ENCODE peak calls at places on chromosomes 2 and 18, in ten cellular contexts. L is cardiac muscle cell, D is pancreas, Y is psoas muscle, T is ovary, H is neuronal stem cell, F is hepatocyte, V is tibial artery, M is heart left ventricle, N is adipocyte. C is an unnamed sample.

GRCh38 chr2:45968946-45969584 is 317.6 kb downstream of the PRKCE start:
- DNase-seq in Y (peak; percentile 49), H (no peak), L (no peak), N (peak; percentile 13), T (peak; percentile 64), V (no peak), D (no peak), F (no peak), M (no peak), C (no peak)

GRCh38 chr18:35572644-35573043 is 8.9 kb upstream of the GALNT1 start:
- DNase-seq in M (no peak), L (no peak), T (no peak), Y (no peak), V (no peak), F (no peak), H (no peak), N (peak; percentile 31), D (no peak), C (no peak)

GRCh38 chr2:240182001-240182400 is 41.5 kb upstream of the OTOS start:
- DNase-seq in V (peak; percentile 23), M (no peak), T (no peak), H (no peak), N (no peak), F (no peak), L (no peak), Y (no peak), D (no peak), C (no peak)

GRCh38 chr18:67600181-67600631 is 83.7 kb upstream of the DSEL start:
- DNase-seq in D (no peak), L (peak; percentile 56), F (peak; percentile 44), T (no peak), Y (no peak), V (no peak), H (no peak), M (no peak), N (peak; percentile 56), C (peak; percentile 66)

GRCh38 chr18:1663879-1664705 is 759.4 kb downstream of the ADCYAP1 start:
- DNase-seq in N (peak; percentile 17), M (peak; percentile 33), L (peak; percentile 45), T (no peak), V (peak; percentile 64), H (peak; percentile 39), D (peak; percentile 69), Y (peak; percentile 37), F (peak; percentile 76), C (peak; percentile 75)

GRCh38 chr2:195407782-195408181 is 249.2 kb upstream of the SLC39A10 start:
- DNase-seq in T (no peak), N (peak; percentile 43), D (no peak), F (no peak), Y (no peak), M (no peak), H (no peak), V (no peak), L (peak; percentile 27), C (no peak)

GRCh38 chr2:147002256-147002655 is 842.6 kb upstream of the ACVR2A start:
- DNase-seq in N (no peak), M (no peak), Y (no peak), D (no peak), H (no peak), T (no peak), L (no peak), V (no peak), F (no peak), C (no peak)

GRCh38 chr18:47247036-47247832 is 4.2 kb downstream of the SKOR2 start:
- DNase-seq in N (no peak), T (no peak), F (peak; percentile 44), M (no peak), H (no peak), L (no peak), V (no peak), D (no peak), Y (no peak), C (no peak)

GRCh38 chr2:223457301-223457700 is 144.9 kb downstream of the SCG2 start:
- DNase-seq in D (no peak), T (no peak), Y (no peak), F (no peak), L (no peak), V (no peak), H (no peak), N (no peak), M (no peak), C (no peak)

DNA sequence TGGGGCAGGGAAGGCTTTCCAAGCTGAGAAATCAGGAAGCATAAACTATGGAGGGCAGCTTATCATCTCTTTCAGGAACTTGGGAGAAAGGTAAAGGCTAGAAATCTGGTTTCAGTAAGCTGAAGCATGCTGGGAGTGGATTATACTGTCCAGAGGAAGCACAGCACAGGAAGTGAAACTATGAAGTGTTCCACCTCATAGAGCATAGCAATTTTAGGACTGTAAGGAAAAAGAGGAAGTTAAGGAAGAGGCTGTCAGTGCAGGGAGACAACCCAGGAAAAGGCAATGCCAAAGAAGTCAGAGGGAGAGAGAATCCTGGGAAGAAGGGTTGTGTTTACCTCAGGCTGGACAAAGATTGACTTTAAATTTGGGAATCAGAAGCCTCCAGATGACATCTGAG is 51.9 kb downstream of the EFEMP1 start:
- DNase-seq in V (no peak), L (no peak), F (no peak), Y (no peak), N (no peak), H (no peak), T (no peak), M (no peak), D (no peak), C (no peak)
- H3K4me1 ChIP-seq in V (peaks cover 49% of the 10 kb centered on the region), L (no peaks in the 10 kb centered on the region), F (peaks cover 4% of the 10 kb centered on the region), Y (no peaks in the 10 kb centered on the region), N (peaks cover 39% of the 10 kb centered on the region), H (no peaks in the 10 kb centered on the region), T (no peaks in the 10 kb centered on the region), M (peaks cover 9% of the 10 kb centered on the region), D (no peaks in the 10 kb centered on the region), C (no peaks in the 10 kb centered on the region)

DNA sequence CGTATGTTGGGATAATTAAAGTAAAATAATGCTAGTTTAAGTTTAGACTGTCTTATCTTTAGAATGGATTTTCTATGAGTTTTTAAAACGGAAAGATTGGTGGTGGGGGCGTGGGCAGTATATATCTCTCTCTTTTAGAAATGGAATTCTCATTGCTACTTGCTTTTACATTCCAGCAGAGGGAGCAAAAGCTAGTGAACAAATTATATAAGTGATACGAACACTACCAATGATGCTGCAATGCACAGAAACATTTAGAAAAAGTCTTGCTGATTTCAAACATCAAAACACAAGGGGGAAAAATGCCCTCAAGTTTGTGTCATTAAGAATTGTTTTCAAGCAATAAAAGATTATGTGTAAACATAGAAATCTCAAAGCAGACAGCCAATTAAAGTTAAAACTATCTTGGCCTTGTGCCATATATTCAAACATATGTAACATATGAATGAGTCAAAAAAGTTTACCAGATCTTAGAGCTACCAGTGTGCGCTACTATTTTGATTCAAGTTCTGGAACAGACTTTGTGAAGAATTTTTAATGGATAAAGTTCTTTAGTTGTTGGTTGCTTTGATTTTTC is 296.3 kb upstream of the KCNJ3 start:
- DNase-seq in M (no peak), D (no peak), T (no peak), N (peak; percentile 37), L (peak; percentile 36), H (peak; percentile 1), Y (no peak), V (no peak), F (peak; percentile 47), C (peak; percentile 74)
- H3K4me1 ChIP-seq in M (no peaks in the 10 kb centered on the region), D (no peaks in the 10 kb centered on the region), T (no peaks in the 10 kb centered on the region), N (no peaks in the 10 kb centered on the region), L (no peaks in the 10 kb centered on the region), H (no peaks in the 10 kb centered on the region), Y (no peaks in the 10 kb centered on the region), V (no peaks in the 10 kb centered on the region), F (no peaks in the 10 kb centered on the region), C (no peaks in the 10 kb centered on the region)

DNA sequence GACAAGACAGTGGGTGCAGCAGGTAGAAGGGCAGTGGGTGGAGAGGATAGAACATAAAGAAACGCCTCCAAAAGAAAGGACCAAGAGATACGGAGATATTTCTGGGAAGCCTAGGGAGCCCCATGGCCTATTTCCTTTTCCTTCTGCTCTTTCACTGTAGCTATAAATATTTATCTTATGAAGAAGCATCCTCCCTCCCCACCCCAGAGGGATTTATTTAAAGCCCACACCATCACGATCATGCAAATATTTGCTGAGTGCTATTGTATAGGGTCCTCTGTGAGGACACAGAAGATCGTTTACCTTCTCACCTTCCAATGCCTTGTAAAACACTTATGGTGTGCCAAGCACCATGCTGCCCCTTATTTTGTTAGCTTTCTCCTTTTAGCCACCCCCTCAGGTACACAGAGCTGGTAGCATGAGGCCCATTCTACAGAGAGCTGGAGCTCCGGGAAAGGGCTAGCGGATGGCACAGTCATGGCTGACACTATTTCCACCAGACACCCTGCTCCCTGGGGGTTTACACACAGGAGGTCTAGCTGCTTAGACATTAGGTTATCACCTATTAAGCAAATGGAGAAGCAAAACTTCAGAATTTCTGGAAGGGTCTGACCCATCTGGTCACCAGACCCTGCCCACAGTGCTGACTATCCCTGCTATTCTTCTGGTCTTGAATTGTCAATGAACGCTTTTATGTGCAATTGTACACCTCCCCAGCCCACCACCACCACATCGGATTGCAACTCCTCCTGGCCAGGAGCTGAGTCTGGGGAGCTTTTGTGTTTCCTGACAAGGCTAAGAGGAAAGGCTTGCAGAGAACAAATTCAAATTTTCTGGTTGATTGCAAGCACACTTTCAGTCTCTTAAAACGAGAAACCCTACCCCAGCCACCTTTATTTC is 91.8 kb upstream of the KLF7 start:
- DNase-seq in M (no peak), Y (no peak), T (no peak), F (no peak), D (no peak), H (no peak), L (no peak), N (peak; percentile 17), V (no peak), C (no peak)
- H3K4me1 ChIP-seq in M (peaks cover 48% of the 10 kb centered on the region), Y (peaks cover 26% of the 10 kb centered on the region), T (peaks cover 9% of the 10 kb centered on the region), F (peaks cover 19% of the 10 kb centered on the region), D (no peaks in the 10 kb centered on the region), H (peaks cover 32% of the 10 kb centered on the region), L (no peaks in the 10 kb centered on the region), N (peaks cover 64% of the 10 kb centered on the region), V (peaks cover 59% of the 10 kb centered on the region), C (peaks cover 49% of the 10 kb centered on the region)

GRCh38 chr2:109439897-109440506 is 173.8 kb downstream of the SEPTIN10 start:
- DNase-seq in H (no peak), T (no peak), D (no peak), Y (no peak), L (no peak), F (no peak), M (no peak), V (peak; percentile 54), N (no peak), C (no peak)

GRCh38 chr2:109437325-109438090 is 176.3 kb downstream of the SEPTIN10 start:
- DNase-seq in F (no peak), M (no peak), H (no peak), T (no peak), Y (no peak), L (no peak), N (no peak), V (peak; percentile 57), D (no peak), C (no peak)

GRCh38 chr2:109438146-109438545 is 175.6 kb downstream of the SEPTIN10 start:
- DNase-seq in V (peak; percentile 60), L (no peak), F (no peak), M (no peak), Y (no peak), T (no peak), H (no peak), D (no peak), N (no peak), C (no peak)

GRCh38 chr2:109439315-109439714 is 174.5 kb downstream of the SEPTIN10 start:
- DNase-seq in F (no peak), N (no peak), H (no peak), D (no peak), T (no peak), V (peak; percentile 24), Y (no peak), M (no peak), L (no peak), C (no peak)

GRCh38 chr2:109438773-109439191 is 175.0 kb downstream of the SEPTIN10 start:
- DNase-seq in N (peak; percentile 25), Y (peak; percentile 63), F (peak; percentile 24), V (peak; percentile 94), M (no peak), D (no peak), T (no peak), L (peak; percentile 72), H (no peak), C (no peak)
- H3K4me1 ChIP-seq in N (peaks cover 54% of the 10 kb centered on the region), Y (peaks cover 43% of the 10 kb centered on the region), F (no peaks in the 10 kb centered on the region), V (peaks cover 68% of the 10 kb centered on the region), M (peaks cover 41% of the 10 kb centered on the region), D (no peaks in the 10 kb centered on the region), T (no peaks in the 10 kb centered on the region), L (no peaks in the 10 kb centered on the region), H (peaks cover 4% of the 10 kb centered on the region), C (no peaks in the 10 kb centered on the region)